ENCODE peak calls at places on chromosome 5, in eight cellular contexts. N is MM.1S, D is lung, W is neural progenitor cell, O is left lung, F is fibroblast of lung, B is IMR-90, A is RWPE2. M is an unnamed sample.

GRCh38 chr5:113140837-113141661 is 164.5 kb downstream of the DCP2 start:
- DNase-seq in N (no peak), D (no peak), W (no peak), O (no peak), F (peak), B (peak), A (no peak), M (peak)

GRCh38 chr5:10133830-10134229 is 115.9 kb downstream of the ATPSCKMT start:
- DNase-seq in N (no peak), D (no peak), W (no peak), O (no peak), F (no peak), B (peak), A (no peak), M (no peak)

GRCh38 chr5:51381801-51382507 is 1.3 kb upstream of the ISL1 start:
- DNase-seq in N (no peak), D (no peak), W (no peak), O (no peak), F (no peak), B (no peak), A (no peak), M (no peak)

GRCh38 chr5:73617510-73618279 is 8.3 kb upstream of the ARHGEF28 start:
- DNase-seq in N (peak), D (no peak), W (no peak), O (no peak), F (peak), B (peak), A (no peak), M (no peak)

GRCh38 chr5:158285771-158286170 is 426.8 kb upstream of the CLINT1 start:
- DNase-seq in N (no peak), D (no peak), W (no peak), O (no peak), F (no peak), B (no peak), A (no peak), M (no peak)

GRCh38 chr5:176387384-176387925 is 943 bp downstream of the NOP16 start:
- DNase-seq in N (peak), D (no peak), W (no peak), O (no peak), F (no peak), B (no peak), A (no peak), M (no peak)

GRCh38 chr5:155046591-155046990 is 33.0 kb downstream of the KIF4B start:
- DNase-seq in N (no peak), D (no peak), W (no peak), O (no peak), F (no peak), B (no peak), A (no peak), M (no peak)

GRCh38 chr5:94693845-94694370 is 75.4 kb downstream of the SLF1 start:
- DNase-seq in N (no peak), D (no peak), W (no peak), O (no peak), F (no peak), B (no peak), A (no peak), M (no peak)

GRCh38 chr5:154098465-154098864 is 59.7 kb downstream of the MFAP3 start:
- DNase-seq in N (no peak), D (no peak), W (no peak), O (no peak), F (no peak), B (no peak), A (no peak), M (no peak)

GRCh38 chr5:123036391-123037103 is at the start of gene PPIC:
- DNase-seq in N (peak), D (peak), W (peak), O (peak), F (peak), B (peak), A (peak), M (peak)

GRCh38 chr5:168300377-168301182 is 9.1 kb downstream of the WWC1 start:
- DNase-seq in N (peak), D (no peak), W (peak), O (no peak), F (peak), B (no peak), A (no peak), M (peak)

GRCh38 chr5:59773286-59773685 is 120.2 kb downstream of the PDE4D start:
- DNase-seq in N (no peak), D (no peak), W (no peak), O (no peak), F (peak), B (no peak), A (no peak), M (peak)

GRCh38 chr5:2184024-2184362 is 301.3 kb upstream of the IRX4 start:
- DNase-seq in N (no peak), D (no peak), W (no peak), O (no peak), F (no peak), B (no peak), A (no peak), M (no peak)

GRCh38 chr5:132635873-132636272 is 22.1 kb upstream of the IL13 start:
- DNase-seq in N (no peak), D (no peak), W (no peak), O (no peak), F (no peak), B (no peak), A (no peak), M (no peak)

GRCh38 chr5:91049112-91049511 is 334.0 kb downstream of the ARRDC3 start:
- DNase-seq in N (no peak), D (no peak), W (no peak), O (no peak), F (no peak), B (no peak), A (no peak), M (no peak)

GRCh38 chr5:14146725-14147124 is 3.6 kb downstream of the TRIO start:
- DNase-seq in N (no peak), D (no peak), W (no peak), O (no peak), F (peak), B (no peak), A (no peak), M (no peak)
- H3K27ac ChIP-seq in N (no peak), D (no peak), W (no peak), O (no peak), F (peak), B (peak), A (peak), M (no peak)

DNA sequence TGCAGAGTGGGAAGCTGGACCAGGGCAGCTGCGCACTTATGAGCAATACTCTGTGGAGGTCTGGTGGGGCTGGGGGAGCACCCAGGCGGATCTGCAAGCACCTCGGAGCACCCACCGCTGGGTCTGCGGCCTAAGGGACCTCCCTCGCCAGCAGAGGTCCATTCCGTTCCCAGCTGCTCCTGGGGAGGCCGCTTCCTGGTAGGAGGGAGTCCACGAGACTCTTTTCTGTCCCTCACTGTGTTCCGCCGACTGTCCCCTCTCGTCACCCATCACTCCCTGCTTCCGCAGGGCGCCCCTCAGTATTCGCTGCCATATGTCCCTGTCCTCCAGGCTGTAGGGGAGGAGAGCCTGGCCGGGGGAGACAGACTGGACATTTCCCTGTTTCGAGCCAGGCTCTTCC is 45.5 kb downstream of the NDST1 start:
- DNase-seq in N (no peak), D (no peak), W (no peak), O (no peak), F (no peak), B (no peak), A (no peak), M (no peak)
- TF ChIP-seq CTCF in N (no peak), D (no peak), W (no peak), O (no peak), F (no peak), B (no peak), A (no peak), M (no peak)

GRCh38 chr5:56130664-56131063 is 102.5 kb downstream of the ANKRD55 start:
- DNase-seq in N (no peak), D (no peak), W (no peak), O (no peak), F (no peak), B (no peak), A (no peak), M (no peak)

GRCh38 chr5:56129288-56129687 is 103.8 kb downstream of the ANKRD55 start:
- DNase-seq in N (no peak), D (no peak), W (no peak), O (no peak), F (peak), B (peak), A (no peak), M (no peak)

GRCh38 chr5:56124885-56125250 is 108.3 kb downstream of the ANKRD55 start:
- DNase-seq in N (no peak), D (no peak), W (no peak), O (no peak), F (no peak), B (no peak), A (no peak), M (no peak)

GRCh38 chr5:56126487-56127179 is 106.5 kb downstream of the ANKRD55 start:
- DNase-seq in N (no peak), D (no peak), W (no peak), O (no peak), F (peak), B (peak), A (no peak), M (no peak)

DNA sequence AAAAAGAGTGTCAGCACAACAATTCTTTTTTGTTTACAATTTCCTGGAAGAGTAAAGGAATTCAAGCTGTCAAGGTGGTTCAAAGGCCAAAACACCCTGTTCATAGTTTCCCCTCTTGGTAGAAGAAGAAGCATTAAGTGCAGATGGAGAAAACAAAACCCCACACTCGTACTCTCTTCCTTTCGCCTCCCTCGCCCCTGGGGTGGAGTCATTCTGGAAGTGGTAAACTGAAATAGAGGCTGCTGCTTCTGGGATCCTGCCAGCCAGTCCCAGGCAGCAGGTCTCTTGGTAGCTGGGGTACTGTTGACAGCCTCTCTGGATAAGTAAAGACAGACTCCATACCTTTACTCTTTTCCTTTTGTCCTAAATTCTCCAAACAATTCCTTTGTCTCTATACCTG is 105.0 kb downstream of the ANKRD55 start:
- DNase-seq in N (no peak), D (no peak), W (no peak), O (no peak), F (no peak), B (no peak), A (no peak), M (no peak)
- H3K27ac ChIP-seq in N (peak), D (no peak), W (no peak), O (no peak), F (no peak), B (no peak), A (no peak), M (no peak)

GRCh38 chr5:81749562-81750307 is 1.2 kb downstream of the SSBP2 start:
- DNase-seq in N (peak), D (peak), W (peak), O (peak), F (no peak), B (peak), A (no peak), M (peak)
- TF ChIP-seq CTCF in N (no peak), D (no peak), W (peak), O (no peak), F (no peak), B (no peak), A (no peak), M (no peak)

M was measured in RWPE1.